ENCODE peak calls at places on chromosomes 12 and 14, in seven cellular contexts. One of them, this sample, is unnamed.

GRCh38 chr14:72686832-72687231 is 207.1 kb downstream of the DPF3 start:
- DNase-seq in Caco-2: no peak
- DNase-seq in H1: no peak
- DNase-seq in HS-5: no peak
- DNase-seq in cerebellar nuclear complex: no peak
- DNase-seq in NCI-H774: no peak
- DNase-seq in stimulated activated CD8-positive, alpha-beta memory T cell treated with anti-CD3 and anti-CD28 coated beads, Interleukin-15, amount 100 ng/mL, for 1 hour: no peak
- DNase-seq in this sample: no peak

GRCh38 chr14:104385189-104386135 is 194.1 kb upstream of the C14orf180 start:
- DNase-seq in stimulated activated CD8-positive, alpha-beta memory T cell treated with anti-CD3 and anti-CD28 coated beads, Interleukin-15, amount 100 ng/mL, for 1 hour: no peak
- DNase-seq in H1: no peak
- DNase-seq in NCI-H774: no peak
- DNase-seq in Caco-2: no peak
- DNase-seq in HS-5: no peak
- DNase-seq in cerebellar nuclear complex: no peak
- DNase-seq in this sample: no peak

GRCh38 chr14:85634205-85634604 is 104.3 kb downstream of the FLRT2 start:
- DNase-seq in Caco-2: no peak
- DNase-seq in cerebellar nuclear complex: no peak
- DNase-seq in H1: no peak
- DNase-seq in HS-5: no peak
- DNase-seq in NCI-H774: no peak
- DNase-seq in stimulated activated CD8-positive, alpha-beta memory T cell treated with anti-CD3 and anti-CD28 coated beads, Interleukin-15, amount 100 ng/mL, for 1 hour: no peak
- DNase-seq in this sample: no peak

GRCh38 chr12:11959117-11959823 is 111.5 kb upstream of the BCL2L14 start:
- DNase-seq in stimulated activated CD8-positive, alpha-beta memory T cell treated with anti-CD3 and anti-CD28 coated beads, Interleukin-15, amount 100 ng/mL, for 1 hour: no peak
- DNase-seq in NCI-H774: no peak
- DNase-seq in H1: no peak
- DNase-seq in Caco-2: no peak
- DNase-seq in cerebellar nuclear complex: no peak
- DNase-seq in HS-5: no peak
- DNase-seq in this sample: no peak

GRCh38 chr14:97298775-97299174 is 501.6 kb downstream of the VRK1 start:
- DNase-seq in NCI-H774: no peak
- DNase-seq in cerebellar nuclear complex: no peak
- DNase-seq in stimulated activated CD8-positive, alpha-beta memory T cell treated with anti-CD3 and anti-CD28 coated beads, Interleukin-15, amount 100 ng/mL, for 1 hour: no peak
- DNase-seq in H1: no peak
- DNase-seq in Caco-2: no peak
- DNase-seq in HS-5: no peak
- DNase-seq in this sample: no peak

GRCh38 chr12:6968426-6968825 is 2.0 kb downstream of the PHB2 start:
- DNase-seq in cerebellar nuclear complex: no peak
- DNase-seq in NCI-H774: no peak
- DNase-seq in Caco-2: no peak
- DNase-seq in stimulated activated CD8-positive, alpha-beta memory T cell treated with anti-CD3 and anti-CD28 coated beads, Interleukin-15, amount 100 ng/mL, for 1 hour: no peak
- DNase-seq in HS-5: no peak
- DNase-seq in H1: no peak
- DNase-seq in this sample: no peak

GRCh38 chr14:80146941-80147340 is 64.4 kb downstream of the DIO2 start:
- DNase-seq in stimulated activated CD8-positive, alpha-beta memory T cell treated with anti-CD3 and anti-CD28 coated beads, Interleukin-15, amount 100 ng/mL, for 1 hour: no peak
- DNase-seq in cerebellar nuclear complex: no peak
- DNase-seq in HS-5: no peak
- DNase-seq in Caco-2: no peak
- DNase-seq in NCI-H774: no peak
- DNase-seq in H1: no peak
- DNase-seq in this sample: no peak

GRCh38 chr12:12384601-12385321 is 27.9 kb downstream of the BORCS5 start:
- DNase-seq in HS-5: no peak
- DNase-seq in stimulated activated CD8-positive, alpha-beta memory T cell treated with anti-CD3 and anti-CD28 coated beads, Interleukin-15, amount 100 ng/mL, for 1 hour: no peak
- DNase-seq in NCI-H774: no peak
- DNase-seq in cerebellar nuclear complex: no peak
- DNase-seq in Caco-2: peak; percentile 50
- DNase-seq in H1: peak; percentile 27
- DNase-seq in this sample: peak; percentile 53

GRCh38 chr14:100575266-100575995 is 11.8 kb downstream of the BEGAIN start:
- DNase-seq in cerebellar nuclear complex: no peak
- DNase-seq in H1: no peak
- DNase-seq in Caco-2: no peak
- DNase-seq in stimulated activated CD8-positive, alpha-beta memory T cell treated with anti-CD3 and anti-CD28 coated beads, Interleukin-15, amount 100 ng/mL, for 1 hour: no peak
- DNase-seq in NCI-H774: no peak
- DNase-seq in HS-5: no peak
- DNase-seq in this sample: no peak

GRCh38 chr12:131831021-131831571 is 2.9 kb downstream of the MMP17 start:
- DNase-seq in H1: no peak
- DNase-seq in stimulated activated CD8-positive, alpha-beta memory T cell treated with anti-CD3 and anti-CD28 coated beads, Interleukin-15, amount 100 ng/mL, for 1 hour: no peak
- DNase-seq in cerebellar nuclear complex: no peak
- DNase-seq in NCI-H774: no peak
- DNase-seq in Caco-2: no peak
- DNase-seq in HS-5: no peak
- DNase-seq in this sample: no peak

GRCh38 chr14:24145700-24146621 is at the start of gene PSME2:
- DNase-seq in cerebellar nuclear complex: no peak
- DNase-seq in Caco-2: no peak
- DNase-seq in stimulated activated CD8-positive, alpha-beta memory T cell treated with anti-CD3 and anti-CD28 coated beads, Interleukin-15, amount 100 ng/mL, for 1 hour: no peak
- DNase-seq in HS-5: no peak
- DNase-seq in NCI-H774: no peak
- DNase-seq in H1: no peak
- DNase-seq in this sample: no peak

GRCh38 chr12:49049566-49050224 is 10.9 kb downstream of the KMT2D start:
- DNase-seq in Caco-2: no peak
- DNase-seq in H1: no peak
- DNase-seq in HS-5: no peak
- DNase-seq in NCI-H774: no peak
- DNase-seq in stimulated activated CD8-positive, alpha-beta memory T cell treated with anti-CD3 and anti-CD28 coated beads, Interleukin-15, amount 100 ng/mL, for 1 hour: no peak
- DNase-seq in cerebellar nuclear complex: no peak
- DNase-seq in this sample: no peak

GRCh38 chr12:63845726-63846125 is 1.2 kb downstream of the SRGAP1 start:
- DNase-seq in stimulated activated CD8-positive, alpha-beta memory T cell treated with anti-CD3 and anti-CD28 coated beads, Interleukin-15, amount 100 ng/mL, for 1 hour: no peak
- DNase-seq in H1: no peak
- DNase-seq in HS-5: no peak
- DNase-seq in Caco-2: peak; percentile 79
- DNase-seq in cerebellar nuclear complex: no peak
- DNase-seq in NCI-H774: no peak
- DNase-seq in this sample: peak; percentile 46

GRCh38 chr12:61654698-61655097 is 605.5 kb upstream of the USP15 start:
- DNase-seq in Caco-2: peak; percentile 16
- DNase-seq in HS-5: no peak
- DNase-seq in cerebellar nuclear complex: no peak
- DNase-seq in stimulated activated CD8-positive, alpha-beta memory T cell treated with anti-CD3 and anti-CD28 coated beads, Interleukin-15, amount 100 ng/mL, for 1 hour: no peak
- DNase-seq in NCI-H774: no peak
- DNase-seq in H1: no peak
- DNase-seq in this sample: no peak

GRCh38 chr14:60350366-60350720 is 101.3 kb downstream of the PPM1A start:
- DNase-seq in H1: no peak
- DNase-seq in cerebellar nuclear complex: no peak
- DNase-seq in NCI-H774: no peak
- DNase-seq in HS-5: no peak
- DNase-seq in stimulated activated CD8-positive, alpha-beta memory T cell treated with anti-CD3 and anti-CD28 coated beads, Interleukin-15, amount 100 ng/mL, for 1 hour: no peak
- DNase-seq in Caco-2: no peak
- DNase-seq in this sample: no peak

GRCh38 chr12:53179694-53180269 is 740 bp upstream of the ZNF740 start:
- DNase-seq in stimulated activated CD8-positive, alpha-beta memory T cell treated with anti-CD3 and anti-CD28 coated beads, Interleukin-15, amount 100 ng/mL, for 1 hour: no peak
- DNase-seq in H1: no peak
- DNase-seq in NCI-H774: no peak
- DNase-seq in HS-5: peak; percentile 29
- DNase-seq in Caco-2: peak; percentile 45
- DNase-seq in cerebellar nuclear complex: no peak
- DNase-seq in this sample: no peak

GRCh38 chr14:61609143-61609851 is 86.0 kb upstream of the HIF1A start:
- DNase-seq in Caco-2: no peak
- DNase-seq in HS-5: no peak
- DNase-seq in H1: peak; percentile 46
- DNase-seq in NCI-H774: peak; percentile 20
- DNase-seq in stimulated activated CD8-positive, alpha-beta memory T cell treated with anti-CD3 and anti-CD28 coated beads, Interleukin-15, amount 100 ng/mL, for 1 hour: no peak
- DNase-seq in cerebellar nuclear complex: peak; percentile 53
- DNase-seq in this sample: no peak

GRCh38 chr12:26691234-26691970 is 141.6 kb downstream of the ITPR2 start:
- DNase-seq in HS-5: peak; percentile 90
- DNase-seq in NCI-H774: peak; percentile 52
- DNase-seq in Caco-2: peak; percentile 27
- DNase-seq in stimulated activated CD8-positive, alpha-beta memory T cell treated with anti-CD3 and anti-CD28 coated beads, Interleukin-15, amount 100 ng/mL, for 1 hour: no peak
- DNase-seq in cerebellar nuclear complex: no peak
- DNase-seq in H1: peak; percentile 51
- DNase-seq in this sample: no peak

GRCh38 chr12:19689226-19689625 is 249.9 kb downstream of the AEBP2 start:
- DNase-seq in H1: no peak
- DNase-seq in stimulated activated CD8-positive, alpha-beta memory T cell treated with anti-CD3 and anti-CD28 coated beads, Interleukin-15, amount 100 ng/mL, for 1 hour: no peak
- DNase-seq in cerebellar nuclear complex: no peak
- DNase-seq in NCI-H774: no peak
- DNase-seq in Caco-2: no peak
- DNase-seq in HS-5: no peak
- DNase-seq in this sample: no peak

GRCh38 chr12:108629824-108630476 is 3.7 kb downstream of the SELPLG start:
- DNase-seq in stimulated activated CD8-positive, alpha-beta memory T cell treated with anti-CD3 and anti-CD28 coated beads, Interleukin-15, amount 100 ng/mL, for 1 hour: no peak
- DNase-seq in Caco-2: no peak
- DNase-seq in H1: no peak
- DNase-seq in NCI-H774: no peak
- DNase-seq in cerebellar nuclear complex: no peak
- DNase-seq in HS-5: peak; percentile 82
- DNase-seq in this sample: no peak

GRCh38 chr12:52870361-52871290 is 21.8 kb upstream of the KRT78 start:
- DNase-seq in NCI-H774: peak; percentile 33
- DNase-seq in Caco-2: peak; percentile 69
- DNase-seq in HS-5: no peak
- DNase-seq in stimulated activated CD8-positive, alpha-beta memory T cell treated with anti-CD3 and anti-CD28 coated beads, Interleukin-15, amount 100 ng/mL, for 1 hour: peak; percentile 78
- DNase-seq in cerebellar nuclear complex: no peak
- DNase-seq in H1: no peak
- DNase-seq in this sample: peak; percentile 88

GRCh38 chr12:124705545-124706138 is 138.2 kb upstream of the NCOR2 start:
- DNase-seq in stimulated activated CD8-positive, alpha-beta memory T cell treated with anti-CD3 and anti-CD28 coated beads, Interleukin-15, amount 100 ng/mL, for 1 hour: no peak
- DNase-seq in NCI-H774: no peak
- DNase-seq in H1: no peak
- DNase-seq in HS-5: no peak
- DNase-seq in Caco-2: no peak
- DNase-seq in cerebellar nuclear complex: no peak
- DNase-seq in this sample: no peak

GRCh38 chr14:39762576-39763401 is 330.6 kb upstream of the FBXO33 start:
- DNase-seq in stimulated activated CD8-positive, alpha-beta memory T cell treated with anti-CD3 and anti-CD28 coated beads, Interleukin-15, amount 100 ng/mL, for 1 hour: no peak
- DNase-seq in H1: no peak
- DNase-seq in NCI-H774: no peak
- DNase-seq in HS-5: no peak
- DNase-seq in cerebellar nuclear complex: no peak
- DNase-seq in Caco-2: peak; percentile 16
- DNase-seq in this sample: peak; percentile 13

GRCh38 chr14:46433381-46433780 is 218.2 kb downstream of the RPL10L start:
- DNase-seq in cerebellar nuclear complex: no peak
- DNase-seq in NCI-H774: no peak
- DNase-seq in H1: no peak
- DNase-seq in Caco-2: no peak
- DNase-seq in HS-5: no peak
- DNase-seq in stimulated activated CD8-positive, alpha-beta memory T cell treated with anti-CD3 and anti-CD28 coated beads, Interleukin-15, amount 100 ng/mL, for 1 hour: no peak
- DNase-seq in this sample: no peak

GRCh38 chr12:12441891-12442461 is 85.1 kb downstream of the BORCS5 start:
- DNase-seq in cerebellar nuclear complex: no peak
- DNase-seq in H1: no peak
- DNase-seq in HS-5: no peak
- DNase-seq in Caco-2: no peak
- DNase-seq in NCI-H774: no peak
- DNase-seq in stimulated activated CD8-positive, alpha-beta memory T cell treated with anti-CD3 and anti-CD28 coated beads, Interleukin-15, amount 100 ng/mL, for 1 hour: no peak
- DNase-seq in this sample: no peak

GRCh38 chr12:56040963-56041578 is 647 bp upstream of the RPS26 start:
- DNase-seq in NCI-H774: no peak
- DNase-seq in Caco-2: no peak
- DNase-seq in stimulated activated CD8-positive, alpha-beta memory T cell treated with anti-CD3 and anti-CD28 coated beads, Interleukin-15, amount 100 ng/mL, for 1 hour: no peak
- DNase-seq in H1: no peak
- DNase-seq in cerebellar nuclear complex: no peak
- DNase-seq in HS-5: no peak
- DNase-seq in this sample: no peak

GRCh38 chr14:96797188-96797942 is at the start of gene VRK1:
- DNase-seq in HS-5: peak; percentile 54
- DNase-seq in Caco-2: peak; percentile 96
- DNase-seq in H1: peak; percentile 84
- DNase-seq in NCI-H774: peak; percentile 98
- DNase-seq in stimulated activated CD8-positive, alpha-beta memory T cell treated with anti-CD3 and anti-CD28 coated beads, Interleukin-15, amount 100 ng/mL, for 1 hour: peak; percentile 86
- DNase-seq in cerebellar nuclear complex: peak; percentile 95
- DNase-seq in this sample: peak; percentile 81

GRCh38 chr12:122951979-122952892 is 14.0 kb downstream of the ABCB9 start:
- DNase-seq in stimulated activated CD8-positive, alpha-beta memory T cell treated with anti-CD3 and anti-CD28 coated beads, Interleukin-15, amount 100 ng/mL, for 1 hour: peak; percentile 56
- DNase-seq in NCI-H774: peak; percentile 60
- DNase-seq in Caco-2: peak; percentile 76
- DNase-seq in HS-5: no peak
- DNase-seq in H1: no peak
- DNase-seq in cerebellar nuclear complex: no peak
- DNase-seq in this sample: peak; percentile 89

GRCh38 chr14:73696466-73697390 is 17.5 kb downstream of the PNMA1 start:
- DNase-seq in Caco-2: no peak
- DNase-seq in cerebellar nuclear complex: no peak
- DNase-seq in HS-5: peak; percentile 71
- DNase-seq in stimulated activated CD8-positive, alpha-beta memory T cell treated with anti-CD3 and anti-CD28 coated beads, Interleukin-15, amount 100 ng/mL, for 1 hour: no peak
- DNase-seq in NCI-H774: no peak
- DNase-seq in H1: no peak
- DNase-seq in this sample: no peak

GRCh38 chr12:32049956-32050355 is 56.7 kb upstream of the BICD1 start:
- DNase-seq in stimulated activated CD8-positive, alpha-beta memory T cell treated with anti-CD3 and anti-CD28 coated beads, Interleukin-15, amount 100 ng/mL, for 1 hour: no peak
- DNase-seq in H1: no peak
- DNase-seq in cerebellar nuclear complex: no peak
- DNase-seq in Caco-2: no peak
- DNase-seq in HS-5: no peak
- DNase-seq in NCI-H774: no peak
- DNase-seq in this sample: no peak

GRCh38 chr12:91565246-91565645 is 382.6 kb upstream of the DCN start:
- DNase-seq in Caco-2: no peak
- DNase-seq in NCI-H774: no peak
- DNase-seq in stimulated activated CD8-positive, alpha-beta memory T cell treated with anti-CD3 and anti-CD28 coated beads, Interleukin-15, amount 100 ng/mL, for 1 hour: no peak
- DNase-seq in cerebellar nuclear complex: no peak
- DNase-seq in H1: no peak
- DNase-seq in HS-5: no peak
- DNase-seq in this sample: no peak

GRCh38 chr14:62079035-62079434 is 316.8 kb downstream of the SNAPC1 start:
- DNase-seq in cerebellar nuclear complex: no peak
- DNase-seq in HS-5: no peak
- DNase-seq in stimulated activated CD8-positive, alpha-beta memory T cell treated with anti-CD3 and anti-CD28 coated beads, Interleukin-15, amount 100 ng/mL, for 1 hour: no peak
- DNase-seq in Caco-2: no peak
- DNase-seq in H1: no peak
- DNase-seq in NCI-H774: no peak
- DNase-seq in this sample: no peak

GRCh38 chr14:69356903-69357543 is 41.1 kb downstream of the ERH start:
- DNase-seq in stimulated activated CD8-positive, alpha-beta memory T cell treated with anti-CD3 and anti-CD28 coated beads, Interleukin-15, amount 100 ng/mL, for 1 hour: no peak
- DNase-seq in H1: no peak
- DNase-seq in cerebellar nuclear complex: no peak
- DNase-seq in Caco-2: no peak
- DNase-seq in HS-5: no peak
- DNase-seq in NCI-H774: no peak
- DNase-seq in this sample: no peak

GRCh38 chr12:21683115-21683514 is 25.5 kb upstream of the LDHB start:
- DNase-seq in H1: no peak
- DNase-seq in cerebellar nuclear complex: no peak
- DNase-seq in stimulated activated CD8-positive, alpha-beta memory T cell treated with anti-CD3 and anti-CD28 coated beads, Interleukin-15, amount 100 ng/mL, for 1 hour: no peak
- DNase-seq in HS-5: no peak
- DNase-seq in Caco-2: no peak
- DNase-seq in NCI-H774: no peak
- DNase-seq in this sample: no peak